ENCODE peak calls at places on chromosomes 2 and 18, in six cellular contexts. K is GM20000, C is A673, H is cardiac fibroblast, S is osteocyte, P is mesothelial cell of epicardium. B is an unnamed sample.

GRCh38 chr2:58448065-58448507 is 207.0 kb upstream of the FANCL start:
- DNase-seq in P (peak; percentile 22), S (no peak), C (peak; percentile 87), K (peak; percentile 42), H (peak; percentile 80), B (peak; percentile 76)

GRCh38 chr18:3615374-3615773 is 165.4 kb downstream of the TGIF1 start:
- DNase-seq in P (no peak), S (no peak), H (no peak), C (no peak), K (no peak), B (no peak)

GRCh38 chr2:11140492-11140891 is 14.8 kb upstream of the SLC66A3 start:
- DNase-seq in K (no peak), C (no peak), S (no peak), H (peak; percentile 39), P (no peak), B (no peak)

GRCh38 chr2:190744041-190744440 is 95.2 kb downstream of the NAB1 start:
- DNase-seq in K (no peak), C (no peak), P (no peak), H (no peak), S (no peak), B (no peak)

GRCh38 chr2:182824056-182824758 is 42.2 kb downstream of the FRZB start:
- DNase-seq in S (no peak), K (no peak), H (no peak), P (no peak), C (no peak), B (no peak)

GRCh38 chr2:11305958-11306357 is 38.5 kb downstream of the ROCK2 start:
- DNase-seq in K (no peak), C (no peak), S (no peak), P (no peak), H (peak; percentile 92), B (no peak)

GRCh38 chr2:144516981-144517824 is 2.7 kb downstream of the ZEB2 start:
- DNase-seq in S (no peak), H (peak; percentile 97), C (peak; percentile 83), P (no peak), K (peak; percentile 80), B (peak; percentile 26)

GRCh38 chr2:190462611-190463010 is 54.5 kb downstream of the MFSD6 start:
- DNase-seq in P (no peak), S (no peak), C (no peak), K (no peak), H (no peak), B (no peak)

GRCh38 chr2:6934329-6934728 is 17.1 kb downstream of the RNF144A start:
- DNase-seq in C (no peak), S (no peak), K (no peak), H (no peak), P (no peak), B (no peak)

GRCh38 chr2:44679584-44679983 is 261.9 kb upstream of the SIX3 start:
- DNase-seq in K (no peak), C (no peak), P (no peak), H (no peak), S (no peak), B (no peak)

GRCh38 chr2:190478572-190478971 is 56.0 kb downstream of the NEMP2 start:
- DNase-seq in P (no peak), S (no peak), H (no peak), C (no peak), K (no peak), B (no peak)

GRCh38 chr2:219448776-219449476 is 14.3 kb downstream of the SPEG start:
- DNase-seq in C (no peak), P (no peak), K (no peak), H (no peak), S (no peak), B (no peak)

GRCh38 chr2:118310016-118310877 is 222.0 kb downstream of the INSIG2 start:
- DNase-seq in P (no peak), C (peak; percentile 89), H (peak; percentile 33), K (peak; percentile 59), S (no peak), B (peak; percentile 33)

GRCh38 chr2:137960223-137960622 is 4.0 kb upstream of the HNMT start:
- DNase-seq in C (no peak), H (peak; percentile 63), S (no peak), P (no peak), K (no peak), B (no peak)

GRCh38 chr2:241649414-241649813 is 11.9 kb downstream of the ATG4B start:
- DNase-seq in K (no peak), H (no peak), S (no peak), P (no peak), C (no peak), B (no peak)

GRCh38 chr2:237278593-237278992 is 135.4 kb downstream of the COL6A3 start:
- DNase-seq in K (no peak), H (peak; percentile 83), C (no peak), S (no peak), P (no peak), B (no peak)

GRCh38 chr18:39318008-39318407 is 1752.4 kb upstream of the CELF4 start:
- DNase-seq in K (no peak), S (no peak), P (no peak), C (no peak), H (no peak), B (no peak)

GRCh38 chr2:134461511-134461910 is 207.6 kb downstream of the MGAT5 start:
- DNase-seq in C (no peak), K (no peak), S (no peak), H (peak; percentile 50), P (no peak), B (peak; percentile 9)

GRCh38 chr2:175786705-175787104 is 215.4 kb downstream of the LNPK start:
- DNase-seq in H (no peak), S (no peak), K (no peak), P (no peak), C (no peak), B (no peak)

GRCh38 chr2:60925994-60926750 is 44.8 kb downstream of the REL start:
- DNase-seq in H (no peak), S (no peak), C (no peak), K (no peak), P (no peak), B (no peak)

GRCh38 chr2:121880283-121880682 is 124.8 kb downstream of the TSN start:
- DNase-seq in C (no peak), S (no peak), P (no peak), H (no peak), K (no peak), B (no peak)

GRCh38 chr2:186060744-186061143 is 322.1 kb downstream of the FSIP2 start:
- DNase-seq in K (no peak), C (no peak), S (no peak), P (no peak), H (peak; percentile 14), B (no peak)

GRCh38 chr2:211027976-211028375 is 471.6 kb downstream of the CPS1 start:
- DNase-seq in C (no peak), S (no peak), H (no peak), K (no peak), P (no peak), B (no peak)

GRCh38 chr2:239724851-239725550 is 300.1 kb downstream of the NDUFA10 start:
- DNase-seq in K (no peak), C (no peak), H (no peak), P (no peak), S (peak; percentile 69), B (no peak)

GRCh38 chr2:27006602-27007415 is 26.0 kb upstream of the TMEM214 start:
- DNase-seq in S (no peak), C (no peak), K (no peak), H (no peak), P (no peak), B (no peak)

GRCh38 chr2:220043993-220044335 is 416.5 kb downstream of the SLC4A3 start:
- DNase-seq in S (no peak), C (no peak), K (no peak), P (no peak), H (no peak), B (no peak)

GRCh38 chr18:250685-251084 is 17.2 kb downstream of the THOC1 start:
- DNase-seq in C (no peak), K (no peak), S (no peak), H (peak; percentile 40), P (no peak), B (no peak)

GRCh38 chr2:121810959-121811853 is 55.8 kb downstream of the TSN start:
- DNase-seq in H (peak; percentile 81), P (peak; percentile 34), S (no peak), C (peak; percentile 89), K (peak; percentile 61), B (peak; percentile 58)

DNA sequence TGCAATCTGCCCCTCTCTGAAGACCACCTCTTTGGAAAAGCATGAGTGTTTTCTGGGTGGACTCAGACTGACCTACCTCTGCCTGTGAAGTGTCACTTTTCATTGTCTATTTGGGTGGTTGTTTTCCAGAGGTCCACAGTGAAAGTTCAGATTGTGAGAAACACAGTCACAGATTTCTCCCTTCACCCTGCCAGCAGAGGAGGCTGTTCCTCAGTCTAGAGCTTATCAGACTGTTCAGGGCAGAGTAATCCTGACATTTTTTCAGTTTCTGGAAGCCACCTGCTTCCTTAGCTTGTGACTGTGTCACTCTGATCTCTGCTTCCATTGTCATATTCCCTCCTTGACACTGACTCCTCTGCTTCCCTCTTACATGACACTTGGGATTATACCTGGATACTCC is 55.4 kb upstream of the RMP24 start:
- DNase-seq in H (no peak), C (no peak), K (no peak), P (no peak), S (no peak), B (no peak)
- TF ChIP-seq CTCF in H (no peak), C (peak; percentile 12), K (no peak), P (no peak), S (no peak), B (peak; percentile 14)

GRCh38 chr2:165563468-165564225 is 94.1 kb downstream of the CSRNP3 start:
- DNase-seq in S (no peak), K (no peak), P (no peak), H (no peak), C (peak; percentile 59), B (peak; percentile 13)

GRCh38 chr2:165562235-165562634 is 92.7 kb downstream of the CSRNP3 start:
- DNase-seq in H (no peak), S (no peak), P (no peak), C (no peak), K (no peak), B (no peak)

GRCh38 chr2:165560377-165560988 is 91.0 kb downstream of the CSRNP3 start:
- DNase-seq in K (no peak), C (no peak), S (no peak), H (no peak), P (no peak), B (no peak)

GRCh38 chr2:165558832-165559231 is 89.3 kb downstream of the CSRNP3 start:
- DNase-seq in S (no peak), H (peak; percentile 16), P (no peak), C (no peak), K (no peak), B (no peak)
- TF ChIP-seq CTCF in S (no peak), H (peak; percentile 15), P (no peak), C (peak; percentile 30), K (no peak), B (no peak)

GRCh38 chr18:13641551-13642439 is 84.6 kb downstream of the FAM210A start:
- DNase-seq in S (peak; percentile 86), C (no peak), K (peak; percentile 40), P (no peak), H (no peak), B (no peak)
- TF ChIP-seq CTCF in S (no peak), C (no peak), K (no peak), P (no peak), H (no peak), B (no peak)

DNA sequence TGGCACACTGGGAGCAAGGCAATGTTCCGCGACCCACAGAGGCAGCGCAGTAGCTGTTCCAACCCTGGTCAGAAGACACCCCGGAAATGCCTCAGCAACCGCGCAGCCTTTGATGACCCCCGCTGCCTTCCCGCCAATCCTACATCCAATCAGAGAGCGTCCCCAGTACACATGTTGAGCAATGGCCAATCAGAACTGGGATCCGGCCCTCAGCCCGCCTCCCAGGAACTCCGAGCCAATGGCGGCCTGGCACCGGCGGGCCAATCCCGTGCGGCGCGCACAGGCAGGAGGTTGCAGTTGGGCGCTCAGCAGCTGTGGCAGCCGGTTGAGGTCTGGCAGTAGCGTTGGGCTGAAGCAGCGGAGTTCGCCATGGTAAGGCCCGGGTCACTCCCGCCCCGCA is at the start of gene TUBA3D:
- DNase-seq in H (no peak), C (no peak), S (peak; percentile 77), P (no peak), K (no peak), B (no peak)
- TF ChIP-seq CTCF in H (no peak), C (no peak), S (no peak), P (no peak), K (no peak), B (no peak)

B was measured in Calu3.